ENCODE peak calls at places on chromosome 11, in nine cellular contexts. J is tibial artery; G is GM04504; Z is endothelial cell; L is stimulated activated CD4-positive, alpha-beta T cell treated with anti-CD3 and anti-CD28 coated beads, Interleukin-1b, Interleukin-23, amount 100 ng/mL, for 4 hours; Y is cardiac fibroblast; A is skeletal muscle cell; E is ovary; K is GOT3. M is an unnamed sample.

GRCh38 chr11:1770528-1770927 is 6.8 kb upstream of the CTSD start:
- DNase-seq in L (no peak), Y (no peak), J (peak; percentile 43), E (no peak), K (no peak), A (no peak), G (no peak), Z (no peak), M (no peak)

GRCh38 chr11:762421-763072 is 14.7 kb downstream of the GATD1 start:
- DNase-seq in Z (no peak), A (no peak), K (no peak), E (peak; percentile 26), Y (peak; percentile 93), L (no peak), G (peak; percentile 73), J (peak; percentile 67), M (no peak)

GRCh38 chr11:94034207-94034606 is 13.1 kb downstream of the HEPHL1 start:
- DNase-seq in A (no peak), E (no peak), K (no peak), Y (no peak), J (no peak), G (no peak), Z (no peak), L (no peak), M (no peak)

GRCh38 chr11:47394322-47395224 is 13.8 kb upstream of the SLC39A13 start:
- DNase-seq in Z (peak; percentile 76), A (no peak), Y (peak; percentile 81), J (no peak), K (no peak), E (peak; percentile 18), L (peak; percentile 32), G (no peak), M (no peak)

GRCh38 chr11:6397156-6397555 is 6.9 kb downstream of the SMPD1 start:
- DNase-seq in K (no peak), G (peak; percentile 17), E (no peak), Y (no peak), L (no peak), Z (no peak), A (no peak), J (no peak), M (no peak)

GRCh38 chr11:75874942-75875341 is 59.9 kb downstream of the UVRAG start:
- DNase-seq in K (no peak), Z (no peak), J (no peak), Y (no peak), A (no peak), G (no peak), L (no peak), E (no peak), M (no peak)

GRCh38 chr11:7576671-7577225 is 62.9 kb downstream of the PPFIBP2 start:
- DNase-seq in Y (peak; percentile 18), K (no peak), Z (no peak), A (no peak), E (peak; percentile 70), L (no peak), G (no peak), J (peak; percentile 85), M (no peak)

GRCh38 chr11:100942016-100942415 is 187.6 kb downstream of the PGR start:
- DNase-seq in A (no peak), Y (no peak), E (no peak), K (no peak), L (no peak), Z (no peak), J (no peak), G (no peak), M (no peak)

GRCh38 chr11:94046796-94047195 is 25.6 kb downstream of the HEPHL1 start:
- DNase-seq in Y (no peak), L (no peak), G (no peak), A (no peak), Z (no peak), J (no peak), E (no peak), K (no peak), M (no peak)

GRCh38 chr11:130456276-130456675 is 7.8 kb downstream of the ADAMTS15 start:
- DNase-seq in Y (no peak), Z (no peak), G (no peak), K (no peak), E (no peak), A (no peak), L (no peak), J (no peak), M (no peak)

GRCh38 chr11:8813658-8814057 is 97.3 kb upstream of the AKIP1 start:
- DNase-seq in G (peak; percentile 66), Z (peak; percentile 83), K (no peak), J (peak; percentile 87), A (no peak), E (peak; percentile 75), L (peak; percentile 21), Y (peak; percentile 94), M (peak; percentile 69)

GRCh38 chr11:95686265-95686664 is 103.3 kb downstream of the FAM76B start:
- DNase-seq in J (no peak), Y (no peak), G (no peak), A (no peak), E (no peak), L (no peak), Z (no peak), K (no peak), M (no peak)

GRCh38 chr11:33545941-33546340 is 154.7 kb downstream of the C11orf91 start:
- DNase-seq in Z (no peak), K (no peak), Y (peak; percentile 81), J (no peak), L (no peak), G (peak; percentile 41), E (no peak), A (no peak), M (no peak)